ENCODE peak calls at places on chromosome 19, in eight cellular contexts. C is kidney tubule cell; N is KBM-7; J is non-pigmented ciliary epithelial cell; V is left ventricle myocardium inferior; Y is K562; K is effector memory CD4-positive, alpha-beta T cell; B is ovary. G is an unnamed sample.

GRCh38 chr19:38686530-38686888 is 39.1 kb downstream of the ACTN4 start:
- DNase-seq in N (peak; percentile 77), K (peak; percentile 63), V (no peak), Y (no peak), J (no peak), B (no peak), C (no peak), G (no peak)

GRCh38 chr19:47056416-47056815 is 8.0 kb upstream of the TMEM160 start:
- DNase-seq in V (no peak), Y (no peak), K (no peak), N (no peak), B (no peak), C (no peak), J (no peak), G (no peak)

GRCh38 chr19:55115446-55116065 is 1.9 kb downstream of the PPP1R12C start:
- DNase-seq in Y (peak; percentile 57), K (no peak), J (no peak), V (no peak), B (no peak), C (no peak), N (no peak), G (no peak)

GRCh38 chr19:1514986-1515721 is 2.3 kb upstream of the ADAMTSL5 start:
- DNase-seq in Y (no peak), J (no peak), V (no peak), B (no peak), C (no peak), K (no peak), N (no peak), G (no peak)

GRCh38 chr19:45881082-45881908 is 4.6 kb downstream of the IRF2BP1 start:
- DNase-seq in C (no peak), B (no peak), J (no peak), K (no peak), V (no peak), N (no peak), Y (no peak), G (no peak)

GRCh38 chr19:793775-794174 is 3.5 kb upstream of the PTBP1 start:
- DNase-seq in C (no peak), Y (no peak), K (no peak), B (no peak), N (no peak), J (no peak), V (no peak), G (no peak)

GRCh38 chr19:13846533-13847032 is 30.4 kb upstream of the NANOS3 start:
- DNase-seq in B (peak; percentile 78), K (peak; percentile 99), V (peak; percentile 86), J (no peak), N (peak; percentile 97), C (peak; percentile 97), Y (peak; percentile 78), G (peak; percentile 81)

GRCh38 chr19:37342753-37343152 is 28.1 kb upstream of the ZNF527 start:
- DNase-seq in V (no peak), Y (no peak), N (no peak), C (no peak), K (no peak), J (no peak), B (no peak), G (no peak)

GRCh38 chr19:24166055-24166454 is 79.1 kb downstream of the ZNF254 start:
- DNase-seq in J (peak; percentile 17), B (no peak), Y (no peak), K (no peak), C (peak; percentile 21), V (no peak), N (no peak), G (peak; percentile 12)

GRCh38 chr19:13906525-13906904 is 514 bp downstream of the CC2D1A start:
- DNase-seq in J (no peak), Y (no peak), N (no peak), B (no peak), K (peak; percentile 17), V (no peak), C (peak; percentile 12), G (no peak)

GRCh38 chr19:5128251-5128931 is 159.5 kb downstream of the KDM4B start:
- DNase-seq in J (peak; percentile 37), N (no peak), B (peak; percentile 87), C (no peak), K (no peak), V (peak; percentile 68), Y (peak; percentile 93), G (no peak)

GRCh38 chr19:54462713-54463530 is 656 bp downstream of the LENG9 start:
- DNase-seq in K (peak; percentile 58), N (peak; percentile 80), C (peak; percentile 52), B (peak; percentile 68), Y (peak; percentile 34), J (no peak), V (peak; percentile 82), G (no peak)

GRCh38 chr19:29098863-29099481 is 114.0 kb downstream of the UQCRFS1 start:
- DNase-seq in N (no peak), Y (no peak), C (peak; percentile 97), B (peak; percentile 20), V (peak; percentile 57), J (no peak), K (no peak), G (peak; percentile 100)

GRCh38 chr19:23946569-23946968 is 31.9 kb downstream of the ZNF726 start:
- DNase-seq in N (no peak), B (no peak), C (no peak), K (no peak), J (no peak), V (no peak), Y (no peak), G (no peak)

GRCh38 chr19:51024924-51025323 is 1.5 kb downstream of the KLK11 start:
- DNase-seq in K (no peak), Y (no peak), B (no peak), N (no peak), V (no peak), J (no peak), C (no peak), G (no peak)

GRCh38 chr19:310781-311496 is 19.7 kb upstream of the PLPP2 start:
- DNase-seq in N (no peak), C (no peak), V (no peak), B (no peak), K (no peak), J (no peak), Y (no peak), G (no peak)

GRCh38 chr19:1825909-1826556 is 14.0 kb upstream of the ATP8B3 start:
- DNase-seq in C (peak; percentile 72), V (peak; percentile 66), Y (peak; percentile 86), J (no peak), B (peak; percentile 92), K (peak; percentile 54), N (peak; percentile 70), G (peak; percentile 30)

GRCh38 chr19:18593367-18594095 is 4.9 kb downstream of the REX1BD start:
- DNase-seq in J (no peak), N (no peak), C (peak; percentile 39), B (peak; percentile 57), Y (peak; percentile 53), K (no peak), V (no peak), G (no peak)

GRCh38 chr19:1050989-1051788 is 11.3 kb downstream of the ABCA7 start:
- DNase-seq in J (no peak), V (no peak), N (no peak), Y (no peak), B (no peak), C (no peak), K (no peak), G (no peak)

GRCh38 chr19:58570770-58571574 is 2.2 kb downstream of the MZF1 start:
- DNase-seq in C (no peak), K (no peak), Y (no peak), N (no peak), J (no peak), B (peak; percentile 46), V (peak; percentile 13), G (no peak)

GRCh38 chr19:41597600-41598041 is 21.7 kb downstream of the CEACAM21 start:
- DNase-seq in B (peak; percentile 46), V (peak; percentile 22), Y (peak; percentile 84), J (peak; percentile 24), C (peak; percentile 68), K (peak; percentile 49), N (peak; percentile 79), G (peak; percentile 35)

GRCh38 chr19:45473366-45474190 is 5.8 kb downstream of the FOSB start:
- DNase-seq in K (peak; percentile 55), B (no peak), C (no peak), Y (no peak), N (no peak), V (no peak), J (no peak), G (no peak)

GRCh38 chr19:8145969-8146368 is 3.4 kb downstream of the FBN3 start:
- DNase-seq in Y (peak; percentile 41), N (peak; percentile 32), C (no peak), J (no peak), V (no peak), B (no peak), K (no peak), G (no peak)

GRCh38 chr19:3737487-3738205 is 23.8 kb downstream of the APBA3 start:
- DNase-seq in N (no peak), K (no peak), C (no peak), B (no peak), V (no peak), J (no peak), Y (no peak), G (no peak)

GRCh38 chr19:18310966-18311365 is 11.9 kb downstream of the LSM4 start:
- DNase-seq in C (no peak), K (no peak), N (no peak), Y (no peak), V (no peak), B (no peak), J (no peak), G (no peak)

GRCh38 chr19:42926781-42927180 is 9.1 kb upstream of the PSG6 start:
- DNase-seq in N (no peak), C (peak; percentile 20), V (no peak), B (no peak), K (no peak), J (no peak), Y (no peak), G (no peak)

GRCh38 chr19:11505504-11506100 is at the start of gene ZNF653:
- DNase-seq in J (peak; percentile 67), C (peak; percentile 95), N (peak; percentile 93), K (peak; percentile 90), Y (peak; percentile 94), V (peak; percentile 92), B (peak; percentile 95), G (peak; percentile 85)

GRCh38 chr19:18401580-18402112 is 4.2 kb upstream of the LRRC25 start:
- DNase-seq in B (no peak), Y (peak; percentile 39), K (no peak), C (peak; percentile 90), N (peak; percentile 99), V (peak; percentile 63), J (no peak), G (peak; percentile 40)

GRCh38 chr19:16206046-16206605 is 8.4 kb downstream of the AP1M1 start:
- DNase-seq in N (no peak), B (no peak), V (no peak), C (no peak), K (no peak), J (no peak), Y (no peak), G (no peak)

GRCh38 chr19:55173186-55173716 is 6.8 kb upstream of the DNAAF3 start:
- DNase-seq in N (no peak), K (no peak), Y (no peak), B (no peak), J (no peak), C (no peak), V (no peak), G (no peak)

GRCh38 chr19:41811036-41811435 is 14.6 kb downstream of the CEACAM3 start:
- DNase-seq in J (no peak), N (peak; percentile 83), C (no peak), K (no peak), V (peak; percentile 26), B (no peak), Y (no peak), G (no peak)

GRCh38 chr19:47560999-47561398 is 11.9 kb downstream of the ZNF541 start:
- DNase-seq in K (no peak), Y (no peak), C (no peak), N (no peak), J (no peak), B (no peak), V (no peak), G (no peak)

GRCh38 chr19:6322284-6322683 is 11.1 kb downstream of the ACER1 start:
- DNase-seq in C (no peak), Y (no peak), K (no peak), N (no peak), J (no peak), V (no peak), B (no peak), G (no peak)

GRCh38 chr19:49658139-49658517 is 7.5 kb downstream of the IRF3 start:
- DNase-seq in V (no peak), B (no peak), K (no peak), Y (no peak), N (no peak), J (no peak), C (no peak), G (no peak)

G was measured in kidney glomerular epithelial cell.